ENCODE peak calls at places on chromosomes 2 and 18, in nine cellular contexts. One of them, this sample, is unnamed.

GRCh38 chr2:6923319-6923718 is 6.1 kb downstream of the RNF144A start:
- DNase-seq in nephron progenitor cell: no peak
- DNase-seq in cardiac fibroblast: no peak
- DNase-seq in lung: no peak
- DNase-seq in cardiac muscle cell: no peak
- DNase-seq in fibroblast of lung: no peak
- DNase-seq in prostate gland: no peak
- DNase-seq in brain microvascular endothelial cell: no peak
- DNase-seq in uterus: no peak
- DNase-seq in this sample: no peak

GRCh38 chr2:189522435-189523151 is 58.0 kb downstream of the SLC40A1 start:
- DNase-seq in nephron progenitor cell: no peak
- DNase-seq in cardiac fibroblast: peak
- DNase-seq in lung: no peak
- DNase-seq in cardiac muscle cell: no peak
- DNase-seq in fibroblast of lung: no peak
- DNase-seq in prostate gland: no peak
- DNase-seq in brain microvascular endothelial cell: no peak
- DNase-seq in uterus: no peak
- DNase-seq in this sample: no peak

GRCh38 chr2:88329815-88330603 is 122.5 kb downstream of the FOXI3 start:
- DNase-seq in nephron progenitor cell: peak
- DNase-seq in cardiac fibroblast: no peak
- DNase-seq in lung: no peak
- DNase-seq in cardiac muscle cell: no peak
- DNase-seq in fibroblast of lung: no peak
- DNase-seq in prostate gland: no peak
- DNase-seq in brain microvascular endothelial cell: peak
- DNase-seq in uterus: no peak
- DNase-seq in this sample: peak

GRCh38 chr2:105409717-105410116 is 10.9 kb upstream of the FHL2 start:
- DNase-seq in nephron progenitor cell: no peak
- DNase-seq in cardiac fibroblast: peak
- DNase-seq in lung: peak
- DNase-seq in cardiac muscle cell: no peak
- DNase-seq in fibroblast of lung: peak
- DNase-seq in prostate gland: peak
- DNase-seq in brain microvascular endothelial cell: no peak
- DNase-seq in uterus: peak
- DNase-seq in this sample: peak

GRCh38 chr2:16685340-16685715 is 19.7 kb upstream of the CYRIA start:
- DNase-seq in nephron progenitor cell: no peak
- DNase-seq in cardiac fibroblast: no peak
- DNase-seq in lung: no peak
- DNase-seq in cardiac muscle cell: no peak
- DNase-seq in fibroblast of lung: no peak
- DNase-seq in prostate gland: no peak
- DNase-seq in brain microvascular endothelial cell: no peak
- DNase-seq in uterus: no peak
- DNase-seq in this sample: no peak

GRCh38 chr18:54734059-54734458 is 94.2 kb upstream of the RAB27B start:
- DNase-seq in nephron progenitor cell: no peak
- DNase-seq in cardiac fibroblast: peak
- DNase-seq in lung: no peak
- DNase-seq in cardiac muscle cell: no peak
- DNase-seq in fibroblast of lung: peak
- DNase-seq in prostate gland: no peak
- DNase-seq in brain microvascular endothelial cell: peak
- DNase-seq in uterus: no peak
- DNase-seq in this sample: peak

GRCh38 chr2:212708346-212708745 is 169.7 kb upstream of the ERBB4 start:
- DNase-seq in nephron progenitor cell: no peak
- DNase-seq in cardiac fibroblast: no peak
- DNase-seq in lung: no peak
- DNase-seq in cardiac muscle cell: no peak
- DNase-seq in fibroblast of lung: peak
- DNase-seq in prostate gland: no peak
- DNase-seq in brain microvascular endothelial cell: no peak
- DNase-seq in uterus: no peak
- DNase-seq in this sample: no peak

GRCh38 chr2:149330127-149331022 is at the start of gene LYPD6:
- DNase-seq in nephron progenitor cell: peak
- DNase-seq in cardiac fibroblast: peak
- DNase-seq in lung: peak
- DNase-seq in cardiac muscle cell: peak
- DNase-seq in fibroblast of lung: peak
- DNase-seq in prostate gland: peak
- DNase-seq in brain microvascular endothelial cell: peak
- DNase-seq in uterus: peak
- DNase-seq in this sample: peak

GRCh38 chr2:25358249-25358815 is 16.6 kb upstream of the DNMT3A start:
- DNase-seq in nephron progenitor cell: no peak
- DNase-seq in cardiac fibroblast: no peak
- DNase-seq in lung: no peak
- DNase-seq in cardiac muscle cell: no peak
- DNase-seq in fibroblast of lung: no peak
- DNase-seq in prostate gland: no peak
- DNase-seq in brain microvascular endothelial cell: no peak
- DNase-seq in uterus: no peak
- DNase-seq in this sample: no peak

GRCh38 chr2:183025993-183026392 is 12.3 kb downstream of the NCKAP1 start:
- DNase-seq in nephron progenitor cell: no peak
- DNase-seq in cardiac fibroblast: no peak
- DNase-seq in lung: no peak
- DNase-seq in cardiac muscle cell: no peak
- DNase-seq in fibroblast of lung: no peak
- DNase-seq in prostate gland: no peak
- DNase-seq in brain microvascular endothelial cell: no peak
- DNase-seq in uterus: no peak
- DNase-seq in this sample: no peak

GRCh38 chr2:183028108-183028507 is 10.1 kb downstream of the NCKAP1 start:
- DNase-seq in nephron progenitor cell: no peak
- DNase-seq in cardiac fibroblast: no peak
- DNase-seq in lung: no peak
- DNase-seq in cardiac muscle cell: no peak
- DNase-seq in fibroblast of lung: no peak
- DNase-seq in prostate gland: no peak
- DNase-seq in brain microvascular endothelial cell: no peak
- DNase-seq in uterus: no peak
- DNase-seq in this sample: no peak

GRCh38 chr2:183029219-183029618 is 9.0 kb downstream of the NCKAP1 start:
- DNase-seq in nephron progenitor cell: no peak
- DNase-seq in cardiac fibroblast: peak
- DNase-seq in lung: no peak
- DNase-seq in cardiac muscle cell: no peak
- DNase-seq in fibroblast of lung: no peak
- DNase-seq in prostate gland: no peak
- DNase-seq in brain microvascular endothelial cell: no peak
- DNase-seq in uterus: no peak
- DNase-seq in this sample: no peak

GRCh38 chr2:183026424-183026823 is 11.8 kb downstream of the NCKAP1 start:
- DNase-seq in nephron progenitor cell: no peak
- DNase-seq in cardiac fibroblast: no peak
- DNase-seq in lung: no peak
- DNase-seq in cardiac muscle cell: no peak
- DNase-seq in fibroblast of lung: no peak
- DNase-seq in prostate gland: no peak
- DNase-seq in brain microvascular endothelial cell: no peak
- DNase-seq in uterus: no peak
- DNase-seq in this sample: no peak

GRCh38 chr2:183027443-183027842 is 10.8 kb downstream of the NCKAP1 start:
- DNase-seq in nephron progenitor cell: no peak
- DNase-seq in cardiac fibroblast: no peak
- DNase-seq in lung: no peak
- DNase-seq in cardiac muscle cell: no peak
- DNase-seq in fibroblast of lung: no peak
- DNase-seq in prostate gland: no peak
- DNase-seq in brain microvascular endothelial cell: no peak
- DNase-seq in uterus: no peak
- DNase-seq in this sample: no peak
- TF ChIP-seq CTCF in nephron progenitor cell: no peak
- TF ChIP-seq CTCF in cardiac fibroblast: no peak
- TF ChIP-seq CTCF in lung: no peak
- TF ChIP-seq CTCF in cardiac muscle cell: no peak
- TF ChIP-seq CTCF in fibroblast of lung: no peak
- TF ChIP-seq CTCF in prostate gland: no peak
- TF ChIP-seq CTCF in brain microvascular endothelial cell: no peak
- TF ChIP-seq CTCF in uterus: no peak
- TF ChIP-seq CTCF in this sample: no peak

GRCh38 chr2:123935405-123935804 is 89.7 kb upstream of the CNTNAP5 start:
- DNase-seq in nephron progenitor cell: no peak
- DNase-seq in cardiac fibroblast: no peak
- DNase-seq in lung: no peak
- DNase-seq in cardiac muscle cell: no peak
- DNase-seq in fibroblast of lung: no peak
- DNase-seq in prostate gland: no peak
- DNase-seq in brain microvascular endothelial cell: no peak
- DNase-seq in uterus: no peak
- DNase-seq in this sample: no peak
- TF ChIP-seq CTCF in nephron progenitor cell: no peak
- TF ChIP-seq CTCF in cardiac fibroblast: no peak
- TF ChIP-seq CTCF in lung: no peak
- TF ChIP-seq CTCF in cardiac muscle cell: no peak
- TF ChIP-seq CTCF in fibroblast of lung: no peak
- TF ChIP-seq CTCF in prostate gland: no peak
- TF ChIP-seq CTCF in brain microvascular endothelial cell: no peak
- TF ChIP-seq CTCF in uterus: no peak
- TF ChIP-seq CTCF in this sample: no peak

GRCh38 chr2:172464340-172465129 is 37.1 kb downstream of the ITGA6 start:
- DNase-seq in nephron progenitor cell: no peak
- DNase-seq in cardiac fibroblast: no peak
- DNase-seq in lung: no peak
- DNase-seq in cardiac muscle cell: no peak
- DNase-seq in fibroblast of lung: no peak
- DNase-seq in prostate gland: no peak
- DNase-seq in brain microvascular endothelial cell: no peak
- DNase-seq in uterus: no peak
- DNase-seq in this sample: peak

GRCh38 chr2:172471168-172471567 is 43.8 kb downstream of the ITGA6 start:
- DNase-seq in nephron progenitor cell: no peak
- DNase-seq in cardiac fibroblast: no peak
- DNase-seq in lung: no peak
- DNase-seq in cardiac muscle cell: no peak
- DNase-seq in fibroblast of lung: no peak
- DNase-seq in prostate gland: no peak
- DNase-seq in brain microvascular endothelial cell: no peak
- DNase-seq in uterus: no peak
- DNase-seq in this sample: no peak

GRCh38 chr2:172462393-172463381 is 35.3 kb downstream of the ITGA6 start:
- DNase-seq in nephron progenitor cell: no peak
- DNase-seq in cardiac fibroblast: no peak
- DNase-seq in lung: no peak
- DNase-seq in cardiac muscle cell: no peak
- DNase-seq in fibroblast of lung: no peak
- DNase-seq in prostate gland: no peak
- DNase-seq in brain microvascular endothelial cell: no peak
- DNase-seq in uterus: no peak
- DNase-seq in this sample: peak

GRCh38 chr2:172465417-172466334 is 38.3 kb downstream of the ITGA6 start:
- DNase-seq in nephron progenitor cell: peak
- DNase-seq in cardiac fibroblast: peak
- DNase-seq in lung: peak
- DNase-seq in cardiac muscle cell: peak
- DNase-seq in fibroblast of lung: peak
- DNase-seq in prostate gland: peak
- DNase-seq in brain microvascular endothelial cell: peak
- DNase-seq in uterus: peak
- DNase-seq in this sample: peak

DNA sequence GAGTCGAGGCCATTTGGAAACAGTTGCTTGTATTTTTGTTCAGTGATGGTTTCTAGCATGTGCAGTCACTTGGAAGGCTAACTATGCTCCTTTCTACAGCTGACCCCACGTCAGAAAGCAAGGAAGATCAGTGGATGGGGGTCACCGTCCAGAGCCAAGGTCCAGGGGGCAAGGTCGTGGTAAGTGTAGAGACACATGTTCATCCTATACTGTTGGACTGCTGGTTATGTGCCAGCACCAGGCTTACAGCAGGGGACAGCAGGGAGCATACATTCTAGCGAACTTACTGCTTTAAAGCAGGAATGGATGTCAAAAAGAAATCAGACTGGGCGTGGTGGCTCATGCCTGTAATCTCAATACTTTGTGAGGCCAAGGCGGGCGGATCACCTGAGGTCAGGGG is 40.0 kb downstream of the ITGA6 start:
- DNase-seq in nephron progenitor cell: no peak
- DNase-seq in cardiac fibroblast: peak
- DNase-seq in lung: no peak
- DNase-seq in cardiac muscle cell: peak
- DNase-seq in fibroblast of lung: no peak
- DNase-seq in prostate gland: no peak
- DNase-seq in brain microvascular endothelial cell: peak
- DNase-seq in uterus: no peak
- DNase-seq in this sample: no peak
- TF ChIP-seq CTCF in nephron progenitor cell: peak
- TF ChIP-seq CTCF in cardiac fibroblast: peak
- TF ChIP-seq CTCF in lung: no peak
- TF ChIP-seq CTCF in cardiac muscle cell: peak
- TF ChIP-seq CTCF in fibroblast of lung: no peak
- TF ChIP-seq CTCF in prostate gland: no peak
- TF ChIP-seq CTCF in brain microvascular endothelial cell: peak
- TF ChIP-seq CTCF in uterus: no peak
- TF ChIP-seq CTCF in this sample: no peak

GRCh38 chr18:68298340-68298739 is 416.6 kb downstream of the TMX3 start:
- DNase-seq in nephron progenitor cell: no peak
- DNase-seq in cardiac fibroblast: no peak
- DNase-seq in lung: no peak
- DNase-seq in cardiac muscle cell: no peak
- DNase-seq in fibroblast of lung: no peak
- DNase-seq in prostate gland: no peak
- DNase-seq in brain microvascular endothelial cell: no peak
- DNase-seq in uterus: no peak
- DNase-seq in this sample: no peak
- TF ChIP-seq CTCF in nephron progenitor cell: no peak
- TF ChIP-seq CTCF in cardiac fibroblast: no peak
- TF ChIP-seq CTCF in lung: no peak
- TF ChIP-seq CTCF in cardiac muscle cell: no peak
- TF ChIP-seq CTCF in fibroblast of lung: no peak
- TF ChIP-seq CTCF in prostate gland: no peak
- TF ChIP-seq CTCF in brain microvascular endothelial cell: no peak
- TF ChIP-seq CTCF in uterus: no peak
- TF ChIP-seq CTCF in this sample: no peak

DNA sequence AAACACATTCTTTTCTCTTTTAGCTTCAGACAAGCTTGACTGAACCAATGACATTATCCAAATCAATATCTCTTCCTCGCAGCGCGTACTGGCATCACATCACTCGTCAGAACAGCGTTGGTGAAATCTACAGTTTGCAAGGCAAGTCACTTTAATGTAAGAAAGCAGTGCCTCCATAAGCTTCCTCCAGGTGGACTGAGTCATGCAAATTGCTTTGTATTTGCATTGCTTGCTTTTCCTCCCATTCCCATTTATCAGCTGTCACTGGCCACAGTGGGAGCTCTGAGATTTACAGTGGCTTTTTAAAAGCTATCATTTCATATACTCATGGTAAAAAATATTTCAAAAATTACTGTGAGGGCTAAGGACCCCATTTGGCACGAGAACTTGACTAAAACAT is 189.9 kb downstream of the CD226 start:
- DNase-seq in nephron progenitor cell: no peak
- DNase-seq in cardiac fibroblast: no peak
- DNase-seq in lung: no peak
- DNase-seq in cardiac muscle cell: no peak
- DNase-seq in fibroblast of lung: peak
- DNase-seq in prostate gland: no peak
- DNase-seq in brain microvascular endothelial cell: no peak
- DNase-seq in uterus: no peak
- DNase-seq in this sample: no peak
- TF ChIP-seq CTCF in nephron progenitor cell: no peak
- TF ChIP-seq CTCF in cardiac fibroblast: no peak
- TF ChIP-seq CTCF in lung: no peak
- TF ChIP-seq CTCF in cardiac muscle cell: no peak
- TF ChIP-seq CTCF in fibroblast of lung: no peak
- TF ChIP-seq CTCF in prostate gland: no peak
- TF ChIP-seq CTCF in brain microvascular endothelial cell: peak
- TF ChIP-seq CTCF in uterus: no peak
- TF ChIP-seq CTCF in this sample: no peak

This sample was measured in MCF 10A.